ENCODE peak calls at places on chromosomes 5 and 9, in eight cellular contexts. E, L, D, H, I, R, B and G are unnamed samples.

GRCh38 chr5:126641387-126641786 is 40.6 kb downstream of the PHAX start:
- DNase-seq in B (no peak), I (no peak), H (no peak), R (no peak), L (no peak), D (no peak), E (no peak), G (no peak)

GRCh38 chr5:157116483-157116954 is 7.7 kb upstream of the HAVCR2 start:
- DNase-seq in I (no peak), D (no peak), B (no peak), L (no peak), H (no peak), R (no peak), E (no peak), G (no peak)

GRCh38 chr5:68331202-68332108 is 115.9 kb downstream of the PIK3R1 start:
- DNase-seq in R (no peak), B (no peak), E (no peak), H (no peak), I (no peak), L (no peak), D (no peak), G (no peak)

GRCh38 chr9:20873240-20873860 is 158.1 kb downstream of the HACD4 start:
- DNase-seq in B (no peak), D (no peak), L (no peak), R (no peak), H (no peak), E (no peak), I (no peak), G (no peak)

GRCh38 chr9:15211994-15212501 is 95.0 kb downstream of the TTC39B start:
- DNase-seq in H (no peak), R (no peak), D (no peak), B (no peak), L (no peak), I (no peak), E (no peak), G (no peak)

GRCh38 chr9:133351908-133352634 is 4.1 kb downstream of the RPL7A start:
- DNase-seq in E (no peak), B (no peak), R (no peak), H (no peak), D (no peak), I (no peak), L (peak; percentile 38), G (no peak)

GRCh38 chr9:109086221-109086620 is 33.5 kb downstream of the TMEM245 start:
- DNase-seq in D (no peak), H (no peak), R (no peak), I (no peak), E (no peak), L (no peak), B (no peak), G (no peak)

GRCh38 chr9:129178983-129179382 is 922 bp upstream of the IER5L start:
- DNase-seq in H (no peak), I (no peak), B (peak; percentile 73), L (no peak), R (no peak), D (no peak), E (no peak), G (no peak)

GRCh38 chr5:146238973-146239372 is 35.6 kb downstream of the RBM27 start:
- DNase-seq in B (no peak), D (no peak), I (no peak), R (no peak), E (no peak), L (no peak), H (no peak), G (no peak)

GRCh38 chr5:1104327-1105006 is 7.4 kb downstream of the SLC12A7 start:
- DNase-seq in B (no peak), H (no peak), I (no peak), R (no peak), L (no peak), D (no peak), E (no peak), G (no peak)

GRCh38 chr5:7244977-7245376 is 151.0 kb upstream of the ADCY2 start:
- DNase-seq in H (no peak), D (no peak), E (no peak), I (no peak), R (no peak), L (no peak), B (no peak), G (no peak)

GRCh38 chr5:71483355-71483754 is 27.9 kb downstream of the BDP1 start:
- DNase-seq in I (no peak), D (no peak), H (no peak), R (no peak), L (no peak), E (no peak), B (no peak), G (no peak)

GRCh38 chr9:110880123-110880522 is 158.1 kb downstream of the LPAR1 start:
- DNase-seq in B (no peak), L (no peak), R (no peak), E (no peak), D (no peak), H (no peak), I (no peak), G (no peak)

GRCh38 chr9:89674667-89675402 is 70.0 kb downstream of the GADD45G start:
- DNase-seq in I (no peak), L (peak; percentile 97), D (no peak), H (peak; percentile 56), R (no peak), E (no peak), B (no peak), G (peak; percentile 78)

GRCh38 chr5:159422371-159422770 is 92.1 kb upstream of the IL12B start:
- DNase-seq in R (no peak), H (no peak), I (no peak), D (no peak), L (no peak), E (no peak), B (no peak), G (no peak)

GRCh38 chr9:111098093-111098492 is 59.8 kb upstream of the LPAR1 start:
- DNase-seq in H (no peak), D (no peak), B (no peak), R (no peak), E (no peak), I (no peak), L (no peak), G (no peak)

GRCh38 chr5:62259699-62260220 is 46.2 kb upstream of the KIF2A start:
- DNase-seq in D (no peak), L (no peak), E (no peak), B (no peak), R (no peak), H (no peak), I (no peak), G (no peak)

GRCh38 chr5:93805616-93806393 is 64.4 kb upstream of the POU5F2 start:
- DNase-seq in I (no peak), E (no peak), B (no peak), R (no peak), H (no peak), D (no peak), L (no peak), G (no peak)

GRCh38 chr9:115367780-115368179 is 249.8 kb upstream of the TNC start:
- DNase-seq in R (no peak), L (no peak), B (no peak), I (no peak), E (no peak), H (no peak), D (no peak), G (no peak)

GRCh38 chr9:137516144-137516917 is 33.9 kb downstream of the PNPLA7 start:
- DNase-seq in H (no peak), L (no peak), E (no peak), I (no peak), D (no peak), B (no peak), R (no peak), G (no peak)